ENCODE peak calls at places on chromosomes 12 and 14, in four cellular contexts. C is transverse colon, S is HepG2, P is ovary. D is an unnamed sample. For H3K36me3, the result is how much of the 10 kb centered on the place peaks cover.

GRCh38 chr14:72471346-72471745 is 422.6 kb downstream of the DPF3 start:
- DNase-seq in C (no peak), S (no peak), P (no peak), D (no peak)

GRCh38 chr12:92775416-92775815 is 72.6 kb downstream of the PLEKHG7 start:
- DNase-seq in C (no peak), S (no peak), P (no peak), D (no peak)

GRCh38 chr14:52356025-52356424 is 41.9 kb downstream of the PTGER2 start:
- DNase-seq in C (peak), S (no peak), P (no peak), D (no peak)

GRCh38 chr14:30015471-30015870 is 87.8 kb upstream of the PRKD1 start:
- DNase-seq in C (no peak), S (no peak), P (no peak), D (no peak)

GRCh38 chr12:53480425-53481107 is 18.7 kb downstream of the MAP3K12 start:
- DNase-seq in C (no peak), S (no peak), P (no peak), D (no peak)

GRCh38 chr12:109463776-109464175 is 13.3 kb downstream of the KCTD10 start:
- DNase-seq in C (no peak), S (no peak), P (no peak), D (no peak)

GRCh38 chr12:116282371-116283286 is 5.1 kb upstream of the MED13L start:
- DNase-seq in C (no peak), S (no peak), P (no peak), D (no peak)

GRCh38 chr12:76083246-76083735 is 1.2 kb downstream of the NAP1L1 start:
- DNase-seq in C (no peak), S (no peak), P (no peak), D (no peak)

GRCh38 chr14:100803694-100804075 is 22.2 kb upstream of the MEG3 start:
- DNase-seq in C (no peak), S (no peak), P (no peak), D (no peak)

GRCh38 chr14:35944847-35945246 is 118.7 kb downstream of the BRMS1L start:
- DNase-seq in C (peak), S (peak), P (no peak), D (no peak)

GRCh38 chr12:3496964-3497363 is 6.0 kb downstream of the PRMT8 start:
- DNase-seq in C (no peak), S (peak), P (no peak), D (no peak)

GRCh38 chr14:74954947-74955228 is 509 bp downstream of the PGF start:
- DNase-seq in C (no peak), S (no peak), P (no peak), D (no peak)

GRCh38 chr14:101770183-101770582 is 8.7 kb downstream of the PPP2R5C start:
- DNase-seq in C (no peak), S (no peak), P (no peak), D (no peak)

GRCh38 chr12:120007272-120007671 is 18.2 kb downstream of the BICDL1 start:
- DNase-seq in C (peak), S (no peak), P (no peak), D (no peak)

GRCh38 chr14:105069887-105070759 is 4.9 kb upstream of the GPR132 start:
- DNase-seq in C (no peak), S (no peak), P (no peak), D (no peak)
- TF ChIP-seq POLR2A in C (no peak), S (no peak), P (no peak), D (no peak)

GRCh38 chr14:22955702-22956575 is 951 bp downstream of the HAUS4 start:
- DNase-seq in C (no peak), S (peak), P (no peak), D (no peak)

GRCh38 chr14:22952418-22952817 is 4.5 kb downstream of the HAUS4 start:
- DNase-seq in C (no peak), S (no peak), P (no peak), D (no peak)
- H3K36me3 ChIP-seq in C (under half), S (under half), P (under half), D (under half)

GRCh38 chr12:113332688-113333087 is 2.2 kb downstream of the SLC8B1 start:
- DNase-seq in C (no peak), S (no peak), P (no peak), D (no peak)
- H3K4me3 ChIP-seq in C (peak), S (no peak), P (peak), D (peak)

GRCh38 chr14:80211143-80212024 is at the start of gene DIO2:
- DNase-seq in C (no peak), S (no peak), P (no peak), D (no peak)
- TF ChIP-seq POLR2A in C (no peak), S (no peak), P (no peak), D (no peak)

D was measured in uterus.